ENCODE peak calls at places on chromosomes 7 and 10, in seven cellular contexts. One of them, this sample, is unnamed.

GRCh38 chr10:116687633-116688032 is 54.7 kb downstream of the HSPA12A start:
- DNase-seq in lung: no peak
- DNase-seq in T follicular helper cell: no peak
- DNase-seq in foreskin keratinocyte: no peak
- DNase-seq in lower lobe of right lung: no peak
- DNase-seq in tibial nerve: no peak
- DNase-seq in substantia nigra: no peak
- DNase-seq in this sample: no peak

GRCh38 chr10:13673165-13673564 is 86.4 kb downstream of the PRPF18 start:
- DNase-seq in lower lobe of right lung: no peak
- DNase-seq in foreskin keratinocyte: no peak
- DNase-seq in tibial nerve: no peak
- DNase-seq in T follicular helper cell: no peak
- DNase-seq in substantia nigra: no peak
- DNase-seq in lung: no peak
- DNase-seq in this sample: no peak

GRCh38 chr10:69825604-69826003 is 23.9 kb downstream of the COL13A1 start:
- DNase-seq in lower lobe of right lung: no peak
- DNase-seq in lung: no peak
- DNase-seq in substantia nigra: no peak
- DNase-seq in foreskin keratinocyte: no peak
- DNase-seq in tibial nerve: no peak
- DNase-seq in T follicular helper cell: no peak
- DNase-seq in this sample: no peak

GRCh38 chr7:127137146-127137545 is 115.6 kb downstream of the GRM8 start:
- DNase-seq in substantia nigra: no peak
- DNase-seq in T follicular helper cell: no peak
- DNase-seq in lower lobe of right lung: no peak
- DNase-seq in lung: no peak
- DNase-seq in foreskin keratinocyte: no peak
- DNase-seq in tibial nerve: no peak
- DNase-seq in this sample: no peak

GRCh38 chr10:115829501-115830215 is 443.3 kb downstream of the GFRA1 start:
- DNase-seq in lung: no peak
- DNase-seq in substantia nigra: no peak
- DNase-seq in T follicular helper cell: no peak
- DNase-seq in lower lobe of right lung: no peak
- DNase-seq in tibial nerve: no peak
- DNase-seq in foreskin keratinocyte: peak
- DNase-seq in this sample: no peak

GRCh38 chr10:23338155-23338828 is 6.3 kb downstream of the C10orf67 start:
- DNase-seq in T follicular helper cell: no peak
- DNase-seq in tibial nerve: no peak
- DNase-seq in substantia nigra: no peak
- DNase-seq in foreskin keratinocyte: peak
- DNase-seq in lower lobe of right lung: no peak
- DNase-seq in lung: no peak
- DNase-seq in this sample: no peak

GRCh38 chr7:73992104-73992562 is 35.8 kb upstream of the ELN start:
- DNase-seq in lower lobe of right lung: peak
- DNase-seq in tibial nerve: no peak
- DNase-seq in foreskin keratinocyte: no peak
- DNase-seq in substantia nigra: no peak
- DNase-seq in T follicular helper cell: no peak
- DNase-seq in lung: no peak
- DNase-seq in this sample: no peak

GRCh38 chr7:50834136-50834535 is 51.4 kb upstream of the GRB10 start:
- DNase-seq in lower lobe of right lung: no peak
- DNase-seq in tibial nerve: no peak
- DNase-seq in foreskin keratinocyte: no peak
- DNase-seq in T follicular helper cell: no peak
- DNase-seq in lung: no peak
- DNase-seq in substantia nigra: no peak
- DNase-seq in this sample: no peak

GRCh38 chr7:13829914-13830603 is 159.4 kb downstream of the ETV1 start:
- DNase-seq in lung: no peak
- DNase-seq in foreskin keratinocyte: peak
- DNase-seq in substantia nigra: no peak
- DNase-seq in T follicular helper cell: no peak
- DNase-seq in lower lobe of right lung: no peak
- DNase-seq in tibial nerve: no peak
- DNase-seq in this sample: no peak

GRCh38 chr10:108393111-108393510 is 1228.6 kb upstream of the SORCS1 start:
- DNase-seq in lung: no peak
- DNase-seq in lower lobe of right lung: no peak
- DNase-seq in substantia nigra: no peak
- DNase-seq in T follicular helper cell: no peak
- DNase-seq in foreskin keratinocyte: peak
- DNase-seq in tibial nerve: no peak
- DNase-seq in this sample: no peak